ENCODE peak calls at places on chromosomes 5 and 9, in four cellular contexts. E is stomach, F is mesendoderm, D is colonic mucosa. A is an unnamed sample. For H3K4me1, the result is how much of the 10 kb centered on the place peaks cover.

GRCh38 chr9:132235894-132236661 is 74.2 kb downstream of the NTNG2 start:
- DNase-seq in D (peak), E (peak), F (peak), A (peak)

GRCh38 chr9:92600075-92600741 is 64.4 kb upstream of the ECM2 start:
- DNase-seq in F (no peak), D (no peak), E (no peak), A (no peak)

GRCh38 chr5:109604758-109605157 is 85.0 kb upstream of the MAN2A1 start:
- DNase-seq in E (no peak), D (no peak), F (no peak), A (no peak)

GRCh38 chr9:106052735-106053134 is 358.4 kb downstream of the TMEM38B start:
- DNase-seq in E (no peak), D (no peak), F (peak), A (no peak)

GRCh38 chr9:83451308-83451707 is 86.9 kb downstream of the FRMD3 start:
- DNase-seq in D (no peak), F (peak), E (no peak), A (no peak)

GRCh38 chr9:122807271-122807900 is 7.5 kb downstream of the OR1K1 start:
- DNase-seq in E (no peak), F (no peak), D (no peak), A (no peak)

GRCh38 chr5:175796536-175797499 is 74.6 kb upstream of the CPLX2 start:
- DNase-seq in D (peak), F (peak), E (peak), A (peak)

GRCh38 chr9:117412006-117412715 is 2.7 kb downstream of the ASTN2 start:
- DNase-seq in D (no peak), F (peak), E (no peak), A (no peak)

GRCh38 chr5:37900692-37901091 is 60.9 kb upstream of the GDNF start:
- DNase-seq in D (peak), E (peak), F (peak), A (no peak)

GRCh38 chr5:176743828-176744583 is 66.4 kb upstream of the UNC5A start:
- DNase-seq in D (peak), E (no peak), F (no peak), A (no peak)

GRCh38 chr5:68381909-68382308 is 166.4 kb downstream of the PIK3R1 start:
- DNase-seq in D (no peak), E (no peak), F (no peak), A (no peak)

GRCh38 chr5:165185726-165186125 is 1680.3 kb downstream of the MAT2B start:
- DNase-seq in F (no peak), D (no peak), E (no peak), A (no peak)

GRCh38 chr9:85392270-85392669 is 349.5 kb downstream of the AGTPBP1 start:
- DNase-seq in F (no peak), E (no peak), D (no peak), A (no peak)

GRCh38 chr9:3912817-3913216 is 387.0 kb upstream of the RFX3 start:
- DNase-seq in D (no peak), F (no peak), E (no peak), A (no peak)

GRCh38 chr5:56094579-56095361 is 100.0 kb upstream of the IL6ST start:
- DNase-seq in F (no peak), D (no peak), E (no peak), A (no peak)

GRCh38 chr9:81687521-81688261 is 1.7 kb downstream of the TLE1 start:
- DNase-seq in D (peak), E (peak), F (peak), A (peak)

GRCh38 chr9:129237804-129238203 is 59.7 kb upstream of the IER5L start:
- DNase-seq in F (no peak), D (no peak), E (no peak), A (no peak)

GRCh38 chr9:715743-716400 is 125.6 kb upstream of the DMRT1 start:
- DNase-seq in D (no peak), E (no peak), F (no peak), A (no peak)

GRCh38 chr9:114769664-114770063 is 36.2 kb downstream of the TNFSF15 start:
- DNase-seq in E (no peak), F (no peak), D (no peak), A (no peak)

GRCh38 chr9:77907581-77907980 is 124.0 kb downstream of the GNAQ start:
- DNase-seq in D (no peak), E (no peak), F (no peak), A (no peak)

GRCh38 chr9:138053321-138053868 is 175.8 kb downstream of the CACNA1B start:
- DNase-seq in D (no peak), E (peak), F (peak), A (no peak)

GRCh38 chr5:37888476-37888875 is 48.6 kb upstream of the GDNF start:
- DNase-seq in F (no peak), D (no peak), E (no peak), A (no peak)

GRCh38 chr5:96651948-96652753 is 10.0 kb upstream of the CAST start:
- DNase-seq in F (peak), E (no peak), D (no peak), A (no peak)

GRCh38 chr9:100229136-100229535 is 123.6 kb downstream of the TEX10 start:
- DNase-seq in E (no peak), F (peak), D (no peak), A (no peak)

GRCh38 chr5:170427672-170428236 is 38.6 kb upstream of the KCNMB1 start:
- DNase-seq in E (no peak), F (no peak), D (no peak), A (no peak)

GRCh38 chr9:129597355-129598088 is 23.4 kb downstream of the C9orf50 start:
- DNase-seq in D (peak), E (peak), F (peak), A (peak)

GRCh38 chr5:154370119-154370518 is 75.7 kb upstream of the SAP30L start:
- DNase-seq in F (peak), E (no peak), D (no peak), A (no peak)

GRCh38 chr9:74589576-74589975 is 92.4 kb downstream of the RORB start:
- DNase-seq in E (no peak), F (no peak), D (no peak), A (no peak)

GRCh38 chr5:19927919-19928318 is 60.1 kb downstream of the CDH18 start:
- DNase-seq in F (peak), D (no peak), E (no peak), A (no peak)

GRCh38 chr9:74921732-74922131 is 31.0 kb downstream of the C9orf40 start:
- DNase-seq in E (no peak), F (no peak), D (no peak), A (no peak)

GRCh38 chr5:90560771-90561170 is 2.2 kb downstream of the ADGRV1 start:
- DNase-seq in F (no peak), D (no peak), E (no peak), A (no peak)

GRCh38 chr9:129473523-129474244 is 147.2 kb downstream of the C9orf50 start:
- DNase-seq in E (no peak), F (no peak), D (no peak), A (no peak)

GRCh38 chr9:121896545-121896943 is 196.6 kb downstream of the TTLL11 start:
- DNase-seq in E (no peak), F (no peak), D (no peak), A (no peak)

GRCh38 chr5:83844320-83845068 is 123.8 kb upstream of the HAPLN1 start:
- DNase-seq in F (peak), E (no peak), D (no peak), A (no peak)

GRCh38 chr9:36924071-36924470 is 110.0 kb downstream of the PAX5 start:
- DNase-seq in D (no peak), F (peak), E (no peak), A (no peak)

GRCh38 chr5:74243634-74244033 is 396.9 kb downstream of the ENC1 start:
- DNase-seq in F (no peak), E (no peak), D (no peak), A (no peak)

GRCh38 chr5:59037041-59037440 is 454.2 kb downstream of the RAB3C start:
- DNase-seq in F (no peak), D (no peak), E (no peak), A (no peak)

GRCh38 chr5:23012842-23013241 is 159.7 kb upstream of the CDH12 start:
- DNase-seq in D (no peak), F (no peak), E (no peak), A (no peak)

GRCh38 chr5:93593476-93594060 is 10.5 kb downstream of the NR2F1 start:
- DNase-seq in E (no peak), F (no peak), D (no peak), A (no peak)

GRCh38 chr5:159181152-159181551 is 28.2 kb downstream of the RNF145 start:
- DNase-seq in E (no peak), F (peak), D (no peak), A (no peak)

GRCh38 chr5:159182691-159183090 is 26.7 kb downstream of the RNF145 start:
- DNase-seq in F (peak), D (no peak), E (no peak), A (no peak)

GRCh38 chr5:159184858-159185381 is 24.4 kb downstream of the RNF145 start:
- DNase-seq in E (no peak), D (no peak), F (peak), A (no peak)

GRCh38 chr5:159184236-159184635 is 25.1 kb downstream of the RNF145 start:
- DNase-seq in F (no peak), D (no peak), E (no peak), A (no peak)

GRCh38 chr5:159183247-159183646 is 26.1 kb downstream of the RNF145 start:
- DNase-seq in D (no peak), E (no peak), F (no peak), A (no peak)
- H3K4me1 ChIP-seq in D (under half), E (half or more), F (under half), A (under half)

GRCh38 chr5:142404046-142404477 is 79.2 kb upstream of the SPRY4 start:
- DNase-seq in E (no peak), D (no peak), F (no peak), A (no peak)
- H3K4me1 ChIP-seq in E (under half), D (under half), F (under half), A (under half)

GRCh38 chr5:39201795-39202593 is 17.4 kb downstream of the FYB1 start:
- DNase-seq in D (no peak), F (no peak), E (no peak), A (no peak)
- H3K4me1 ChIP-seq in D (under half), F (under half), E (under half), A (under half)

GRCh38 chr5:140570058-140570457 is 5.4 kb downstream of the SLC35A4 start:
- DNase-seq in D (no peak), E (no peak), F (no peak), A (no peak)

GRCh38 chr5:140569197-140569596 is 4.6 kb downstream of the SLC35A4 start:
- DNase-seq in F (no peak), E (no peak), D (no peak), A (no peak)

GRCh38 chr5:140568664-140569063 is 4.0 kb downstream of the SLC35A4 start:
- DNase-seq in D (no peak), F (no peak), E (no peak), A (no peak)

GRCh38 chr5:140571105-140571504 is 6.5 kb downstream of the SLC35A4 start:
- DNase-seq in E (no peak), F (no peak), D (no peak), A (no peak)

DNA sequence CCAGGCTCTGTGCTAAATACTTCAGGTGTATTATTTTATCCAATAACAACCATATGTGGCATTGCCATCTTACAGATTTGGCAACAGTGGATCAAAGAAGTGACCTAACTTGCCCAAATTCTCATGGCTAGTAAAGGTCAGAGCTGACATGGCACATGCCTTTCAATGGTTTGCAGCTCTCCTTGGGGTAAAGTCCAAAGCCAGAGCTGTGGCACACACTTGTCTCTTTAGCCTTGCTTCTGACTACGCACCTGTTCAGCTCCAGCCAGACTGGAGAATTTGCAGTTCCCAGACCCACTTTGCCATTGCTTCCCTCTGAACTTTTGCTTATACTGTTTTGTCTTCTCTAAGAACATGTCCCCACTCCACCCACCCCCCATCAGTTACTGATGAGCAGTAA is 5.9 kb downstream of the SLC35A4 start:
- DNase-seq in E (no peak), D (no peak), F (no peak), A (no peak)
- H3K4me1 ChIP-seq in E (under half), D (under half), F (under half), A (under half)

DNA sequence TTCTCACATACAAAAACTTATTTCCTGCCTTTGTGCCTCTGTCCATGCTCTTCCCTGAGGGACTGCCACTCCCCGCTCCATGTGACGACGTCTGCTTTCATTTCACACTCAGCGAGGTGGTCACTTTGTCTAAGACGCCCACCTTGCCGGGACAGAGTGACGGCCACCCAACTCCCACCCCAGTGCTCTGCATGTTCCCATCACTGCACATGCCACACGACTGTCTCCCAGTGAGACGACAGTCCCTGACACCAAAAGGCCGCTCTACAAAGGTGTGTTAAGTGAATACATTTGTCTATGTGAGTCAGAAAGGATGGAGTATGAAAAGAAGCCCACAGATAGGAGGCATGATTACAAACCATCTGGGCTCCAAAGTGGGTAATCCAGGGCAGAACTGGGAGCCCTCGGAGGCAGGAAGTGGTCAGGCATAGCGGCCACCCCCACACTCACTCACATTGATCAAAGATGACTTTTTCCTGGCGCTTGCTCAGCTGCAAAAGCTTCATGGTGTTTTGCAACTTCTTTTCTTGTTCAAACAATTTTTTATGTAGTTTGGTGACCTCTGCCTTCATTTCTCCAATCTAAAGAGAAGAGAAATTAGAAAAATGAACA is 185.8 kb downstream of the CDK5RAP2 start:
- DNase-seq in E (no peak), D (no peak), F (no peak), A (no peak)
- H3K4me1 ChIP-seq in E (under half), D (under half), F (under half), A (under half)

DNA sequence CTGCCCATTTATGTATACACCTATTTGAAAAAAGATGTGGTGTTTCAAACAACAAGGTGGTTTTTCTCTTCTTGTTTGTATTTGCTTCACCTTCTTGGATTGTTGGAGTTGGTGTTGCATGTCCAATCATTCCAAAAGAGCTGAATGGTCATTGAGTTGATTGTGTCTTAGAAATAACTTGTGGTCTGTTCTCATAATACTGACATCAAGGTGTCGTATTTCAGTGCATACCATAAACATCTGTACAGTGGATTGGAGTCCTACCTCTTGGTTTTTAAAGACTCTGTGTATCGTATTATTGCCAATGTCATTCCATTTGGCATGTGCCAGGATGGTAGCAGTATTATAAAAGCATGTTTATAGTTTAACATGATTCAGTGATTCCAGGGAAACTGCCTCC is 73.2 kb downstream of the TRIO start:
- DNase-seq in E (no peak), F (no peak), D (no peak), A (no peak)
- H3K4me1 ChIP-seq in E (half or more), F (under half), D (under half), A (under half)

GRCh38 chr5:131282235-131282634 is 18.4 kb downstream of the CDC42SE2 start:
- DNase-seq in E (no peak), D (no peak), F (no peak), A (no peak)
- H3K4me1 ChIP-seq in E (half or more), D (under half), F (under half), A (under half)

GRCh38 chr9:13144176-13144820 is 135.2 kb downstream of the MPDZ start:
- DNase-seq in F (no peak), D (no peak), E (no peak), A (no peak)
- H3K4me1 ChIP-seq in F (under half), D (under half), E (under half), A (under half)

GRCh38 chr9:96065482-96066251 is 190.2 kb downstream of the ERCC6L2 start:
- DNase-seq in D (no peak), E (no peak), F (no peak), A (no peak)
- H3K4me1 ChIP-seq in D (under half), E (under half), F (under half), A (under half)

A was measured in body of pancreas.